ENCODE peak calls at places on chromosomes 16 and 17, in four cellular contexts. P is iPS DF 6.9, J is K562, Y is cardiac muscle cell. G is an unnamed sample. For H3K4me1, H3K27me3 and H3K36me3, the result is how much of the 10 kb centered on the place peaks cover.

GRCh38 chr17:77233635-77234334 is 93.0 kb downstream of the SEC14L1 start:
- DNase-seq in J (peak), P (no peak), Y (peak), G (no peak)

GRCh38 chr16:66360624-66361324 is 5.7 kb upstream of the CDH5 start:
- DNase-seq in Y (no peak), P (no peak), J (no peak), G (no peak)

GRCh38 chr17:46264456-46265198 is 30.3 kb upstream of the LRRC37A start:
- DNase-seq in J (peak), P (no peak), Y (peak), G (no peak)

GRCh38 chr17:81189670-81190530 is 23.9 kb upstream of the AATK start:
- DNase-seq in J (no peak), P (no peak), Y (peak), G (no peak)

GRCh38 chr16:49643429-49644142 is 212.3 kb downstream of the ZNF423 start:
- DNase-seq in Y (peak), P (no peak), J (no peak), G (no peak)

GRCh38 chr16:86391987-86392386 is 118.3 kb upstream of the FOXF1 start:
- DNase-seq in Y (peak), J (no peak), P (no peak), G (no peak)

GRCh38 chr17:70563301-70563820 is 394.0 kb downstream of the KCNJ2 start:
- DNase-seq in P (no peak), Y (no peak), J (no peak), G (no peak)

GRCh38 chr17:41919840-41920579 is 1.3 kb upstream of the ACLY start:
- DNase-seq in P (no peak), Y (peak), J (no peak), G (no peak)

GRCh38 chr17:962166-962565 is 17.4 kb downstream of the NXN start:
- DNase-seq in Y (no peak), P (no peak), J (no peak), G (no peak)

GRCh38 chr17:962650-963049 is 16.9 kb downstream of the NXN start:
- DNase-seq in Y (no peak), J (no peak), P (no peak), G (no peak)

GRCh38 chr17:956905-957304 is 22.7 kb downstream of the NXN start:
- DNase-seq in P (no peak), Y (no peak), J (peak), G (no peak)

GRCh38 chr17:957856-958421 is 21.6 kb downstream of the NXN start:
- DNase-seq in J (no peak), P (no peak), Y (no peak), G (no peak)

GRCh38 chr17:958712-959451 is 20.7 kb downstream of the NXN start:
- DNase-seq in P (no peak), J (no peak), Y (no peak), G (no peak)
- H3K4me1 ChIP-seq in P (under half), J (under half), Y (half or more), G (under half)

DNA sequence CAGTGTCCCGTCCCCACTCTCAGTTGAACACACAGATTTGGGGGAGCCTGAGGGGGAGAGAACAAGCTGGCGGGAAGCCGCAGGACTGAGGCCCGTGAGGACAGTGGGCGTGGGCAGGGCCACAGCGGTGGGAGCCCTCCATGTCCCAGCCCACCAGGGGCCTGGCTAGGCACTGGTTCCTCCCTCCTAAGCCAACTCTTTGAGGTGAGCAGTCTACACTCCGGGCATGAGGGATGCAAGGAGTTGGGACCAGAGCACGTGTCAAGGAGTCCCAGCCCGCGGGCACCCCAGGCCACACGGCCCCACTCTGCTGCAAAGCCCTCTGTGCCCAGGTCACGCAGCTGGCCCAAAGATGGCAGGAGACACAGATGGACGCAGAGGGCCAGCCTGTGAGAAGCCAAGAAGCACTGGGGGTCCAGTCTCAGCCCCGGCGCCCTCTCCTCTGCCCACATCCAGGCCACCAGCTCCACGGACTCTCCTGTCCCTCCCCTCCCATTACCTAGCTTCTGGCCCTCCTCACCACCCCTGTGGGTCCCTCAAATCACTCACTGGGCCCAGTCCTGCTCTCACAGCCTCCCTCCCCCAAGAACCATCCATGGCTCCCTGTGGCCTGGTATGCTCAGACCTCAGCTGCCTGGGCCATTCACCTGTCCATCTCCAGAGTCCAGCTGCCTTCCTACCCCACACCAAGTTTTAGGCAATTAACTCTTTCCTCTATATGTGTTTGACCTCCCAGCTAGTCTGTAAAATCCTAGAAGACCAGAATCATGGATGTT is 206.5 kb downstream of the RBFOX3 start:
- DNase-seq in P (no peak), J (no peak), Y (no peak), G (no peak)
- H3K27me3 ChIP-seq in P (under half), J (half or more), Y (half or more), G (under half)

GRCh38 chr17:79937435-79937870 is 98.2 kb upstream of the CBX4 start:
- DNase-seq in P (no peak), J (no peak), Y (no peak), G (no peak)

GRCh38 chr17:79939755-79940154 is 95.9 kb downstream of the TBC1D16 start:
- DNase-seq in P (no peak), J (no peak), Y (no peak), G (no peak)

GRCh38 chr17:79938696-79939435 is 96.8 kb downstream of the TBC1D16 start:
- DNase-seq in J (no peak), P (no peak), Y (no peak), G (no peak)

GRCh38 chr17:79936661-79937434 is 97.6 kb upstream of the CBX4 start:
- DNase-seq in P (no peak), Y (no peak), J (no peak), G (no peak)

DNA sequence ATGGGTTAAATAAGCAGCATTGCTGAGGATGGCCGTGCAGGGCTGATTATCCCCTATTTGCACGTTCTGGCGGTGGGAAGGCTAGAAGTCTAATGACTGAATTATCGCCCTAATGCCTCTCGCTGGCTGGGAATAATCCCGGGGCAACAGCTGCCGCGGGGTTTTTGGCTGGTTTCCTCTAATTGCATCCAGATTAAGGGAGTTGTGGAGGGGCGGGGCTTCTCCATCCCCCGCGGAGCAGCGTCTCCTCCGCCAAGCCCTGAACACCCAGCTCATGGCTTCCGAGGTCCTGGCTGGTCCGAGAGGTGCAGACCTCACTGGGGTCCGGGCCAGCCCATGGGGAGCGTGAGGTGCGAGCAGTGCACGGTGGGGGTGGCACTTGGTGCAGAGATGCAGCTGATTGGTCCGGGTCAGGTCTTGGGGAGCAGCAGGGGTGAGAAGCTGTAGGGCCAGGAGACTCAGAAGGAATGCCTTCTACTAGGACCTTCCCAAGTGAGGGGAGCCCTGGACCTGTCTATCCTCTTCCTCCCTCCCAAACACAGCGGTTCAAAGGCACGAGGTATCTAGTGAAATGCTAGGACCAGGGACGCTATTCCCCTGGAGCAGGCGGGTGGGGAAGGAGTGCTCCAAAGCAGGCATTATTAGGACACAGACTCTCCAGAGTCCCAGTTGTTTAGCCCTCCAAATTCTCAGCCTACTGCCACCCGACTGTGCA is 97.5 kb downstream of the TBC1D16 start:
- DNase-seq in J (no peak), P (no peak), Y (peak), G (no peak)
- H3K36me3 ChIP-seq in J (under half), P (under half), Y (under half), G (under half)

GRCh38 chr17:2542456-2542855 is 30.8 kb upstream of the METTL16 start:
- DNase-seq in P (no peak), J (peak), Y (no peak), G (no peak)
- H3K4me1 ChIP-seq in P (under half), J (under half), Y (under half), G (under half)

DNA sequence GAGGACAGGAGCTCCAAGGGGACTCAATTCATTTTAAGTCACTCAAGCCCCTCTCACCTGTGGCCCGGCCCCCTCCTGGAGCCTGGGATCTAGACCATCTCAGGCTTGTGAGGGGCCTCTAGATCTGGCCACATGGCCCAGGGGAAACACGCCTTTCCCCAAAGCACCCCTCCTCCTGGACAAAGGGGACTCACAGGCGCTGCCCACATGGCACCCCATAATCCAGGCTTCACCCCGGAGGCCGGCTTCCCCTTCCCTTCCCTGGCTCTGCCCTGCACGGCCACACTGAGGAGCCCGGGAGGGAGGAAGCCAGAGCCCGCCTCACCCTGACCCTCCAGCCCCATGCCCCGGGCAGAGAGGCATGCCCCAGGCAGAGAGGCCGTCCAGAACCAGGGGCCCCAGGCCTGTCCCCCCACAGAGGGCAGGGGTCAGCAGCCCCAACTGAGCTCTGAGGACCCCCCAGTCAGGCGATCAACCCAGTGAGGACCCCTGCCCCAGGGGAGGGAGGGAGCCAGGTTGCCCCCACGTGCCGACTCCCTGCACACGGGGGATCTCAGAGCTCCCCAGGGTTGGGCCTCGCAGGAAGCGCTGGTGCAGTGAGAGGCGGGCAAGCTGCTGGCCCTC is 10.9 kb downstream of the HS3ST6 start:
- DNase-seq in P (no peak), J (no peak), Y (no peak), G (no peak)
- H3K27me3 ChIP-seq in P (under half), J (half or more), Y (under half), G (under half)

GRCh38 chr16:85130707-85131028 is 18.4 kb upstream of the CIBAR2 start:
- DNase-seq in Y (no peak), J (no peak), P (no peak), G (no peak)

GRCh38 chr16:85132456-85133289 is 20.4 kb upstream of the CIBAR2 start:
- DNase-seq in J (no peak), Y (no peak), P (no peak), G (no peak)

GRCh38 chr16:85134794-85135153 is 22.5 kb upstream of the CIBAR2 start:
- DNase-seq in P (no peak), Y (no peak), J (peak), G (peak)

GRCh38 chr16:85134076-85134793 is 22.0 kb upstream of the CIBAR2 start:
- DNase-seq in P (no peak), J (no peak), Y (no peak), G (no peak)

DNA sequence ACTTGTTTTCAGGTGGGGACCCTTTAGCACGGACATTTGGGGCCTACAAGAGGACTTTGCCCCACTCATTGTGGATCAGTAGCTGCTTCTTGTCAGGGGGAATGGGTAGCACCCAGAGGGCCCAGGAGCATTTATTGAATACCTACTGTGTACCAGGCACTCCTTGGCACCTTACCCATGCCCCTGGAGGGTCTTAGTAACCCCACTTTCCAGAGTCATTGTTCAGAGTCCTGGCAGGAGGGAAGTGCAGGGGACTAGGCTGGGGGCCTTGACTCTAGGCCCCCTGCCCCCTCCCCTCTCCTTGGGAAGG is 21.0 kb upstream of the CIBAR2 start:
- DNase-seq in Y (no peak), P (no peak), J (no peak), G (no peak)
- H3K36me3 ChIP-seq in Y (under half), P (under half), J (under half), G (under half)

DNA sequence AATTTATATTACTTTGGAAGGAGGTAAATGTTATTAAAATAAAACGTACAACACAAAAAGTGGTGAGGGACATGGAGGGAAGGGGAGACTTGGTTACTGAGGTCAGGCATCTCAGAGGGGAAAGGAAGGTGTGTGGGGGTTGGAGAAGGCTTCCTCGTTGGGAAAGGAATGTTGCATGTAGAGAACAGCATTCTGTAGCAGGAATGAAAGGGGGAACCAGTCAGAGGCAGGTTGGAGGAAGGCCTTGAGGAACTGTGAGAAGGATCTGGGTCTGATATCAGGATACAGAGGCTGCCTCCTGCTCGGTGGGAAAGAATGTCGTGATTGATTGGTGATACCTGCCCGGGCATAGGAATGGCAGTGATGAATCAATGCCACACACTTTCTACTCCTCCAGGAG is 103.3 kb upstream of the ZFHX3 start:
- DNase-seq in Y (no peak), P (no peak), J (no peak), G (no peak)
- H3K4me1 ChIP-seq in Y (under half), P (under half), J (under half), G (under half)

DNA sequence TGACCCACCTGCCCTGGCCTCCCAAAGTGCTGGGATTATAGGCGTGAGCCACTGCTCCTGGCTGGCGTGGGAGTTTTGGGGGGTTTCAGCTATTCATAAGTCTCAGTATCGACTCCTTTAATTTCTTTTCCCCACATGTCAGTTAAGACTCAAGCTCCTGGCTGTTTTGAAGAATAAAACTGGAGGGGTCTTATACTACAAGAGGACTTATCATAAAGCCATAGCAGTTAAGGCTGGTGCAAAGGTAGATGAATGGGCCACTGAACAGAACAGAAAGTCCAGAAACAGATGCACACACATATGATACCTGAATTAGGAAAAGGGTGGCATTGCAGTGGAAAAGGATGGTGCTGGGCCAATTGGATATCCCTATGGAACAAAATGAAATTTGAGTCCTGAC is 47.4 kb downstream of the TBX4 start:
- DNase-seq in J (no peak), P (no peak), Y (no peak), G (no peak)
- H3K27me3 ChIP-seq in J (under half), P (under half), Y (under half), G (under half)